ENCODE peak calls at places on chromosomes 7 and 10, in seven cellular contexts. A is activated naive CD8-positive, alpha-beta T cell treated with anti-CD3 and anti-CD28 coated beads, Interleukin-2, amount 50 U/mL, for 16 hours; G is HTR-8/SVneo; C is AG10803; M is Caki2; Y is T-cell; Z is fibroblast of mammary gland. F is an unnamed sample.

GRCh38 chr10:124605856-124606812 is 138.0 kb downstream of the FAM53B start:
- DNase-seq in A (no peak), G (no peak), C (no peak), M (no peak), Y (no peak), Z (no peak), F (no peak)

GRCh38 chr7:22945584-22945983 is 68.3 kb downstream of the HYCC1 start:
- DNase-seq in A (no peak), G (no peak), C (peak; percentile 50), M (no peak), Y (no peak), Z (peak; percentile 21), F (no peak)

GRCh38 chr10:15262036-15262713 is 93.7 kb upstream of the NMT2 start:
- DNase-seq in A (no peak), G (no peak), C (peak; percentile 42), M (no peak), Y (no peak), Z (peak; percentile 42), F (no peak)

GRCh38 chr10:71314694-71315225 is 4.3 kb upstream of the SLC29A3 start:
- DNase-seq in A (no peak), G (no peak), C (no peak), M (no peak), Y (no peak), Z (no peak), F (no peak)

GRCh38 chr10:43689955-43690771 is 41.5 kb upstream of the ZNF32 start:
- DNase-seq in A (peak; percentile 67), G (peak; percentile 90), C (peak; percentile 79), M (peak; percentile 76), Y (peak; percentile 80), Z (peak; percentile 73), F (no peak)

GRCh38 chr7:36598056-36598675 is 126.1 kb downstream of the AOAH start:
- DNase-seq in A (no peak), G (no peak), C (no peak), M (no peak), Y (no peak), Z (no peak), F (no peak)

GRCh38 chr10:75137533-75138438 is 26.3 kb downstream of the SAMD8 start:
- DNase-seq in A (no peak), G (peak; percentile 24), C (peak; percentile 86), M (peak; percentile 55), Y (no peak), Z (peak; percentile 85), F (peak; percentile 76)

GRCh38 chr10:21497177-21497807 is 28.2 kb downstream of the SKIDA1 start:
- DNase-seq in A (no peak), G (peak; percentile 87), C (peak; percentile 86), M (peak; percentile 96), Y (no peak), Z (peak; percentile 73), F (peak; percentile 95)

GRCh38 chr10:100562806-100563293 is 27.1 kb downstream of the HIF1AN start:
- DNase-seq in A (no peak), G (peak; percentile 45), C (peak; percentile 44), M (peak; percentile 30), Y (no peak), Z (peak; percentile 57), F (peak; percentile 21)

GRCh38 chr10:16481052-16481728 is 40.5 kb downstream of the C1QL3 start:
- DNase-seq in A (no peak), G (no peak), C (no peak), M (peak; percentile 74), Y (no peak), Z (no peak), F (no peak)

GRCh38 chr7:68729361-68729760 is 868.9 kb upstream of the AUTS2 start:
- DNase-seq in A (no peak), G (no peak), C (no peak), M (no peak), Y (no peak), Z (no peak), F (no peak)

GRCh38 chr7:159201722-159202330 is 57.2 kb upstream of the VIPR2 start:
- DNase-seq in A (no peak), G (no peak), C (no peak), M (no peak), Y (no peak), Z (no peak), F (no peak)

GRCh38 chr10:124388823-124389612 is 29.7 kb downstream of the OAT start:
- DNase-seq in A (peak; percentile 85), G (peak; percentile 89), C (peak; percentile 70), M (peak; percentile 58), Y (peak; percentile 88), Z (peak; percentile 68), F (peak; percentile 82)

GRCh38 chr10:122703483-122704448 is 4.1 kb upstream of the C10orf120 start:
- DNase-seq in A (no peak), G (peak; percentile 51), C (peak; percentile 62), M (peak; percentile 15), Y (peak; percentile 22), Z (peak; percentile 68), F (peak; percentile 63)

GRCh38 chr10:60343254-60343653 is 46.4 kb downstream of the ANK3 start:
- DNase-seq in A (no peak), G (no peak), C (no peak), M (no peak), Y (no peak), Z (no peak), F (no peak)

GRCh38 chr10:110762109-110762848 is 109.4 kb upstream of the PDCD4 start:
- DNase-seq in A (no peak), G (no peak), C (no peak), M (no peak), Y (no peak), Z (no peak), F (no peak)

GRCh38 chr10:71933651-71934050 is 30.5 kb upstream of the CHST3 start:
- DNase-seq in A (peak; percentile 57), G (no peak), C (no peak), M (no peak), Y (peak; percentile 6), Z (no peak), F (no peak)

GRCh38 chr10:132938472-132939329 is 3.7 kb downstream of the CFAP46 start:
- DNase-seq in A (no peak), G (peak; percentile 9), C (no peak), M (peak; percentile 7), Y (no peak), Z (no peak), F (peak; percentile 44)

GRCh38 chr10:108069096-108069495 is 904.6 kb upstream of the SORCS1 start:
- DNase-seq in A (no peak), G (no peak), C (peak; percentile 5), M (no peak), Y (no peak), Z (no peak), F (no peak)

GRCh38 chr10:70588852-70589570 is 13.5 kb downstream of the PRF1 start:
- DNase-seq in A (no peak), G (no peak), C (no peak), M (no peak), Y (no peak), Z (no peak), F (no peak)

GRCh38 chr10:128631801-128632241 is 505.6 kb upstream of the MKI67 start:
- DNase-seq in A (no peak), G (no peak), C (peak; percentile 16), M (peak; percentile 6), Y (no peak), Z (peak; percentile 58), F (peak; percentile 49)

GRCh38 chr7:66970310-66970709 is 25.1 kb downstream of the SBDS start:
- DNase-seq in A (no peak), G (no peak), C (no peak), M (no peak), Y (no peak), Z (peak; percentile 10), F (no peak)

GRCh38 chr10:3239066-3239919 is 66.7 kb upstream of the PITRM1 start:
- DNase-seq in A (peak; percentile 45), G (peak; percentile 62), C (peak; percentile 66), M (peak; percentile 56), Y (peak; percentile 62), Z (peak; percentile 74), F (peak; percentile 49)

F was measured in RKO.